ENCODE peak calls at places on chromosomes 2 and 18, in five cellular contexts. G, E, A, J and P are unnamed samples.

GRCh38 chr18:80176334-80177080 is 67.4 kb downstream of the ADNP2 start:
- DNase-seq in G (no peak), E (no peak), A (no peak), J (peak), P (no peak)

GRCh38 chr2:228446732-228447131 is 265.2 kb upstream of the SPHKAP start:
- DNase-seq in G (no peak), E (no peak), A (no peak), J (no peak), P (no peak)

GRCh38 chr2:6906165-6906751 is 11.0 kb upstream of the RNF144A start:
- DNase-seq in G (no peak), E (no peak), A (no peak), J (no peak), P (no peak)

GRCh38 chr18:26963292-26963691 is 97.8 kb upstream of the AQP4 start:
- DNase-seq in G (no peak), E (no peak), A (no peak), J (no peak), P (no peak)

GRCh38 chr2:70596293-70596692 is 42.7 kb upstream of the TGFA start:
- DNase-seq in G (no peak), E (no peak), A (no peak), J (no peak), P (no peak)

GRCh38 chr2:143934170-143934912 is 585.6 kb downstream of the ZEB2 start:
- DNase-seq in G (no peak), E (no peak), A (no peak), J (no peak), P (no peak)

GRCh38 chr2:219622472-219622871 is 5.0 kb upstream of the SLC4A3 start:
- DNase-seq in G (no peak), E (no peak), A (no peak), J (no peak), P (no peak)

GRCh38 chr2:3112131-3112530 is 265.5 kb downstream of the EIPR1 start:
- DNase-seq in G (no peak), E (peak), A (no peak), J (no peak), P (no peak)

GRCh38 chr2:80154231-80154915 is 150.2 kb downstream of the LRRTM1 start:
- DNase-seq in G (no peak), E (no peak), A (no peak), J (no peak), P (no peak)

GRCh38 chr2:74816540-74817331 is 17.2 kb upstream of the HK2 start:
- DNase-seq in G (no peak), E (peak), A (no peak), J (peak), P (no peak)

GRCh38 chr2:191638079-191638801 is 39.7 kb upstream of the NABP1 start:
- DNase-seq in G (no peak), E (no peak), A (no peak), J (peak), P (no peak)

GRCh38 chr2:20594048-20594750 is 56.7 kb downstream of the HS1BP3 start:
- DNase-seq in G (no peak), E (no peak), A (no peak), J (no peak), P (no peak)

GRCh38 chr2:232235716-232236115 is 142.8 kb upstream of the ALPP start:
- DNase-seq in G (peak), E (no peak), A (no peak), J (no peak), P (no peak)

GRCh38 chr2:148021059-148021985 is at the start of gene MBD5:
- DNase-seq in G (no peak), E (peak), A (peak), J (peak), P (peak)

GRCh38 chr2:16373341-16373740 is 292.3 kb downstream of the CYRIA start:
- DNase-seq in G (no peak), E (no peak), A (no peak), J (no peak), P (no peak)

GRCh38 chr2:215793747-215794595 is 219.4 kb downstream of the MREG start:
- DNase-seq in G (no peak), E (no peak), A (peak), J (peak), P (no peak)

GRCh38 chr2:167869200-167869599 is 378.2 kb downstream of the STK39 start:
- DNase-seq in G (no peak), E (no peak), A (no peak), J (no peak), P (no peak)

GRCh38 chr18:69689081-69689759 is 258.5 kb downstream of the CD226 start:
- DNase-seq in G (no peak), E (no peak), A (no peak), J (no peak), P (no peak)

GRCh38 chr2:6073260-6074141 is 381.3 kb downstream of the SOX11 start:
- DNase-seq in G (no peak), E (no peak), A (no peak), J (no peak), P (no peak)

DNA sequence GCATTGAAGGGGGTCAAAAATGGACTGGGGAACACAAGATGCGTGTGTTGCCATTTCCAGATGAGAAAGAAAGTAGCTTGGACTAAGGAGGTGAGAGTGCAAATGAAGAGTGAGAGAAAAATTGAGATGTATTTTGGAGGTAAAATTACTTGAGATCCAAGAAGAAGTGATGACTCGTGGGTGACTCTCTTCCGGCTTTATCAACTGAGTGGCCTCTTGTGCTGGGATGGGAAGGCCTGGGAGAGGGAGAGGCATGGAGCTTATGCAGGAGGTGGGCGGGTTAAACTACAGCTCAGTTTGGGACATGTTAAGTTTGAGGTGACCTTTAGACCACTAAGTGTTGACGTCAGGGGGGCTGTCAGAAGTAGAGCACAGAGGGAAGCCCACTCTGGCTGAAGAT is 34.9 kb downstream of the SULT1C2 start:
- DNase-seq in G (no peak), E (no peak), A (no peak), J (no peak), P (no peak)
- TF ChIP-seq SUZ12 in G (no peak), E (no peak), A (no peak), J (no peak), P (no peak)

DNA sequence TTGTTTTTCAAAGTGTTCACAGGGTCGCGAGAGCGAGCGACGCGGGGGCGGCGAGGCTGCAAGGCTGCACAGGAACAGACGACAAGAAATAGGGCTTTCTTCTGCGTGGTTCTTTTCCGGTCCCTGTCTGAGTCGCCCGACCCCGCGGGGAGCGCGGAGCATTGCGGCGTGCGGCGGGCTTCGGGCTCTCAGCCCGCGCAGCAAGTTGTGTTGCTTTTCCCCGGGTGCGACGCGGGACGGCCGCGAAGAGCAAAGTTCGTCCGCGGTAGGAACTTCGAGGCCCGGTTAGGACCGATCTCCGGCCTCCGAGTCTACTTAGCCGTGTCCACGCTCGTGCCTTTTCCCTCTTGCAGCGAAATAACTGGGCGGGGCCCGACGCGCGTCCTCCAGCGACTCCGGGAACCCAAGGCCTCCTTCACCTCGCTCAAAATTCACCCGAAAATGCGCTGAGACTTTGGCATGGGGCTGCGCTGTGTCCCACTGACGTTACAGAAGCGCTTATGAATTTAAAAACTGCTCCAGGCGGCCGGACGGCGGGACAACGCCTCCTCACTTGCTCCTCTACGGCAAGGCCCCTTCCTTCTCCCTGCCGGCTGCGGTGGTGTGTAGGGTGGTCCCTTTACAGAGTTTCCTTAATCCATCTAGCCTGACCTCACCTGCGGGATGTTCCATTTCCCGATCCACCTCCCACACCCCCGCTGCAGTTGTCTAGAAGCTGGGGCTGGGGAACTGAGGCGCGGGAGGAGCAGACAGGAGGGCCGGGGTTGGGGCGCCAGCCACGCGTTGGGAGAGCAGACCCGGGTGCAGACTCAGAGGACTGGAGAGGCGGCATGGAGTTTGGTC is 1.5 kb upstream of the BCL2L11 start:
- DNase-seq in G (no peak), E (peak), A (no peak), J (no peak), P (no peak)
- TF ChIP-seq SUZ12 in G (no peak), E (peak), A (peak), J (no peak), P (peak)

GRCh38 chr2:196376984-196377877 is 205.9 kb upstream of the STK17B start:
- DNase-seq in G (no peak), E (no peak), A (peak), J (no peak), P (no peak)
- TF ChIP-seq SUZ12 in G (no peak), E (no peak), A (no peak), J (no peak), P (no peak)

DNA sequence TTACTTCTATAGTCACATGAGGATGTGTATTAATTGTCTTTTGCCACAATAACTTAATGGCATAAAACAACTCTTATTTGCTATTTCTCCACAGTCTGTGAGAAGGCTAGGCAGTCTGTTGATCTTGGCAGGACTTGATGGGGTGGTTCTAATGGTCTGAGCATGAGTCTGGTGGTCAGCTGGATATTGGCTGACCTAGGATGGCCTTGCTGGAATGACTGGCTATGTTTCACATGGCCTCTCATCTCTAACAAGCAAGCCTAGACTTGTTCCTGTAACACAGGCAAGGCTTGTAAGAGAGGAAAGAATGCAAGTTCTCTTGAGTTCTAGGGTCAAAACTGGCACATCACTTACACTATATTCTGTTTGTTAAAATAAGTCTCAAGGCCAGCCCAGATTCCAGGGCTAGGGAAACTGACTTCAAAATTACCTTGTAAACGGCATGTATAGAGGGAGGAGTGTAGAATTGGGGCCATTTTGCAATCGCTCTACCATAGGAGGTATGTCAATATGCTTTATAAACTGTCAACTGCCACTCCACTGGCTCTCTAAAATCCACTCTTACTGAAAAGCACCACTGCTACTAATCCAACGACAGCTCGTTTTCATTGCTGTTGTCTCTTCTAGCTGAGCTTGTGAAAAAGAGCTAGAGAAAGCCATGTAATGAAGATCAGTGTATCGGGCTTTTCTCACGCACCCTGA is 325.0 kb upstream of the PKDCC start:
- DNase-seq in G (no peak), E (no peak), A (no peak), J (no peak), P (no peak)
- TF ChIP-seq SUZ12 in G (no peak), E (no peak), A (no peak), J (no peak), P (no peak)

DNA sequence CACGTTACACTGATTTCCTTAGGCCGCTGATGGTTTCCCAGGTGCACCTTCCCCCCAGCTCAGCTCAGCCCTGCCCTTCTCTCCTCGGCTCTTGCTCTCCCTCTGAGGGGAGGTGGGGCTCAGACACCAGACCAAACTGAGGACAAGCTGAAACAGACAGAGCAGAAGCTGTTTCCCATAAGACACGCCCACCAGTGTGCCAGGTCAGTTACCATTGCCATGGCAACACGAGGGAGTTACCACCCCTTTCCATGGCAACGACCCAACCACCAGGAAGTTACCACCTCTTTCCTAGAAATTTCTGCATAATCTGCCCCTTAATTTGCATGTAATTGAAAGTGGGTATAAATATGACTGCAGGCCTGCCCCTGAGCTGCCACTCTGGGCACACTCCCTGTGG is 120.8 kb upstream of the SMIM21 start:
- DNase-seq in G (no peak), E (no peak), A (no peak), J (no peak), P (no peak)
- TF ChIP-seq SUZ12 in G (no peak), E (no peak), A (no peak), J (no peak), P (no peak)

DNA sequence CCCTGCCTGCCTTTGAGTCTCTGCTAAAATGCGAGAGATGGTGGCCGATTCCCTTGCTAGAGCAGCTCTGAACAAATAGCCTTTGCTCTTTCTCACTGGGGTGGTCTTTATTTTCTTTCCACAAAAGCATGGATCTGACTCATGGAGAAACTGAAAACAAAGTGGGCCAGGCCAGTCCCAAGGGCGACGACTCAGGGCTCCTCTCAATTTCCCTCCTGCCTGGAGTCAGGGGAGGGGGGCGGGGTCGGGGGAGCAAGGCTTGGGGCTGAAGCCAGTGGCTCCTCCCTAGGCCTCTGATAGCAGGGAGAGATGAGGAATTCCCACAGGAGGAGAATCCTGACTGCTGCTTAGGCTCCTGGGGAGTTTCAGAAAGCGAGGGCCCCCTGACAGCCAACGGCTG is 17.1 kb upstream of the IL1R2 start:
- DNase-seq in G (no peak), E (no peak), A (no peak), J (no peak), P (peak)
- TF ChIP-seq SUZ12 in G (no peak), E (no peak), A (no peak), J (no peak), P (no peak)

DNA sequence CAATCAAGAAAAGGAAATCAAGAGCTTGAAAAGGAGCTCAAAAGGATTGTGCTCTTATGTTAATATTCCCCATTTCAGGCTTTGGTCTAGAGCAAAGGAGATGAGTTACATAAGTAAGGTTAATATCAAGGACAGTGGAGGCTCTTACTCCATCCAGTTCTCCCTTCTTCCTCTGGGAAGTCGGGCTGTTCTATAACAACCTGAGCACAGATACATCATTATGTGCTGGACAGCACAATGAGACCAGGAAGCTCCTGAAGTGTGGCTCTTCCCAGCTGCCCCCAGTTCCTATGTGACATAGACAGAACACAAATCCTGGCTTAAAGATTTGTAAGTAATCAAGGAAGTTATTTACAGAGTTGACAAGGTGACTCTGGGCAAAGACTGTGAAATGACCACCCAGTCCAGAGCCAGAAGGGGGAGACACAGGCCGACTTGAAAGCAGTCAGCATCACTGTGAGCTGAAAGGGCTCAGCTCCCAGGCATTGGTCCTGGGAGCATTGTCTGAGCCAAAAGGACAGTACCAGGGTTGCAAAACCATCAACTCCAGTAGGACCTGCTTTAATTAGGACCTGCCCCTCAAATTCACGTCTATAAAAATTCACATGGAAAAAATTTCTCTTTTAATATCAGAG is 917.6 kb upstream of the ACVR2A start:
- DNase-seq in G (peak), E (peak), A (no peak), J (peak), P (peak)
- TF ChIP-seq SUZ12 in G (no peak), E (no peak), A (no peak), J (no peak), P (no peak)

GRCh38 chr2:119023534-119023933 is 81.5 kb downstream of the MARCO start:
- DNase-seq in G (no peak), E (peak), A (no peak), J (no peak), P (no peak)
- TF ChIP-seq SUZ12 in G (no peak), E (no peak), A (no peak), J (no peak), P (no peak)

DNA sequence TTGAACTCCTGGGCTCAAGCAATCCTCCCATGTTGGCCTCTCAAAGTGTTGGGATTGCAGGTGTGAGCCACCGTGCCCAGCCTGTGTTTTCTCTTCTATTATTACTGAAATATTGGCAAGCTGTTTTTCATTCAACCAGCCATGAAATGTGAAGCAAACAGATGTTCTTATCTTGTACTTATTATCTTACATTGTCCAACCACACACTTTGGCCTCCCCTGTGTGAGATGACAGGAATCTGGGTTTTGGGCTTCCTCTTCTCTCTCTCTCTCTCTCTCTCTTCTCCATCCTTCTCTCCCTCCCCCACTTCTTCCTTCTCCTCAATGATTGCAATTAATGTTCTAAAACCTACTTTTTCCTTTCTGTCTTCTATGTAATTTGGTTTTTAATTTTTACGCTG is 33.1 kb downstream of the RAMP1 start:
- DNase-seq in G (no peak), E (no peak), A (no peak), J (no peak), P (no peak)
- TF ChIP-seq SUZ12 in G (no peak), E (no peak), A (no peak), J (no peak), P (no peak)